ENCODE peak calls at places on chromosomes 6 and 20, in ten cellular contexts. F, B, G, Y, N, V, U, X, S and Q are unnamed samples.

GRCh38 chr20:17862171-17862570 is 106.4 kb downstream of the SNX5 start:
- DNase-seq in F (no peak), B (no peak), G (no peak), Y (no peak), N (no peak), V (no peak), U (no peak), X (no peak), S (no peak), Q (no peak)

GRCh38 chr6:11961923-11962322 is 50.2 kb upstream of the HIVEP1 start:
- DNase-seq in F (no peak), B (no peak), G (no peak), Y (no peak), N (no peak), V (no peak), U (no peak), X (no peak), S (no peak), Q (no peak)

GRCh38 chr20:54168961-54169862 is 4.6 kb downstream of the CYP24A1 start:
- DNase-seq in F (no peak), B (no peak), G (no peak), Y (no peak), N (no peak), V (no peak), U (no peak), X (no peak), S (no peak), Q (no peak)

GRCh38 chr6:3230275-3231212 is 3.1 kb upstream of the TUBB2B start:
- DNase-seq in F (peak), B (peak), G (no peak), Y (no peak), N (no peak), V (no peak), U (peak), X (peak), S (peak), Q (no peak)

GRCh38 chr6:161637658-161638057 is 363.8 kb upstream of the AGPAT4 start:
- DNase-seq in F (no peak), B (no peak), G (no peak), Y (no peak), N (no peak), V (no peak), U (no peak), X (no peak), S (no peak), Q (no peak)

GRCh38 chr6:132972254-132972653 is 157.9 kb downstream of the RPS12 start:
- DNase-seq in F (no peak), B (no peak), G (no peak), Y (no peak), N (no peak), V (no peak), U (no peak), X (no peak), S (no peak), Q (no peak)

GRCh38 chr6:16270178-16270794 is 31.9 kb downstream of the GMPR start:
- DNase-seq in F (no peak), B (no peak), G (no peak), Y (no peak), N (no peak), V (no peak), U (no peak), X (no peak), S (no peak), Q (no peak)

GRCh38 chr6:54327631-54328030 is 19.4 kb downstream of the TINAG start:
- DNase-seq in F (peak), B (no peak), G (no peak), Y (peak), N (no peak), V (no peak), U (no peak), X (no peak), S (no peak), Q (no peak)

GRCh38 chr20:5627463-5628050 is 122.6 kb upstream of the SHLD1 start:
- DNase-seq in F (no peak), B (no peak), G (no peak), Y (no peak), N (no peak), V (no peak), U (no peak), X (no peak), S (no peak), Q (no peak)